ENCODE peak calls at places on chromosomes 6 and 20, in four cellular contexts. One of them, this sample, is unnamed.

GRCh38 chr20:61328906-61329558 is 77.0 kb downstream of the CDH4 start:
- DNase-seq in A673: no peak
- DNase-seq in transverse colon: no peak
- DNase-seq in AG04450: no peak
- DNase-seq in this sample: no peak

GRCh38 chr20:46872315-46873211 is 22.1 kb upstream of the EYA2 start:
- DNase-seq in transverse colon: no peak
- DNase-seq in AG04450: no peak
- DNase-seq in A673: no peak
- DNase-seq in this sample: no peak

GRCh38 chr6:97406633-97407032 is 123.6 kb upstream of the MMS22L start:
- DNase-seq in A673: no peak
- DNase-seq in AG04450: no peak
- DNase-seq in transverse colon: no peak
- DNase-seq in this sample: no peak

GRCh38 chr20:60055740-60056139 is 97.5 kb downstream of the CDH26 start:
- DNase-seq in AG04450: no peak
- DNase-seq in transverse colon: peak
- DNase-seq in A673: peak
- DNase-seq in this sample: no peak

GRCh38 chr6:109420751-109421150 is 19.7 kb downstream of the PPIL6 start:
- DNase-seq in transverse colon: no peak
- DNase-seq in A673: no peak
- DNase-seq in AG04450: no peak
- DNase-seq in this sample: no peak

GRCh38 chr20:62617711-62618483 is 24.4 kb upstream of the SLCO4A1 start:
- DNase-seq in AG04450: no peak
- DNase-seq in transverse colon: peak
- DNase-seq in A673: no peak
- DNase-seq in this sample: no peak

GRCh38 chr20:42945194-42945593 is 244.5 kb downstream of the PTPRT start:
- DNase-seq in transverse colon: no peak
- DNase-seq in A673: no peak
- DNase-seq in AG04450: no peak
- DNase-seq in this sample: no peak

GRCh38 chr6:118844915-118845314 is 49.0 kb upstream of the ASF1A start:
- DNase-seq in AG04450: no peak
- DNase-seq in transverse colon: no peak
- DNase-seq in A673: no peak
- DNase-seq in this sample: no peak

GRCh38 chr20:43322851-43323250 is 133.1 kb upstream of the PTPRT start:
- DNase-seq in A673: peak
- DNase-seq in AG04450: no peak
- DNase-seq in transverse colon: no peak
- DNase-seq in this sample: no peak

DNA sequence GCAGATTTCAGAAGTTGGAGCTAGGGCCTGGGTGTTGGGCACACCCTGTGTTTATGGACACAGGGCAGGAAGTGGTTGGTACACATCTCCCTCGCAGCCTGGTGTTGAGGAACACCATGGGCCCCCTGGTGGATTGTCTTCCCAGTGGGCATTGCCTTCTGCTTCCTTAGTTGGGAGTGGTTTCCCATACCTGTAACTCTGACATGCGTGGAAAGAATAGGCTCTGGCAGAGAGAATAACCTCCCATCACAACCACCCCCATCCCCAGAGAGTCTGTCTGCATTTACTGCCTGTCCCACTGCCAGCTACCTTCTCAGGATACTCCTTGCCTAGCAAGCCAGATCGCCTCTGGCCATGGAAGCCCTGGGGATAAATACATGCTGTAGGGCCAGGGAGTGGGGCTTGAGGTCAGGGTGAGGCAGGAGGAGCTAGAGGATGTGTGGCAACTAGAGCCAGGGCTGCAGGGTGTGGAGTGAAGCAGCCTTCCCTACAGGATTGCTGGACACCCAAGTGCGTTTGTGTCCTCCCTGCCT is 14.7 kb downstream of the LRRC73 start:
- DNase-seq in AG04450: no peak
- DNase-seq in A673: no peak
- DNase-seq in transverse colon: peak
- DNase-seq in this sample: no peak
- TF ChIP-seq CTCF in AG04450: peak
- TF ChIP-seq CTCF in A673: peak
- TF ChIP-seq CTCF in transverse colon: peak
- TF ChIP-seq CTCF in this sample: peak

GRCh38 chr6:159168536-159169192 is 536 bp upstream of the FNDC1 start:
- DNase-seq in A673: no peak
- DNase-seq in transverse colon: peak
- DNase-seq in AG04450: no peak
- DNase-seq in this sample: no peak
- H3K4me3 ChIP-seq in A673: no peak
- H3K4me3 ChIP-seq in transverse colon: no peak
- H3K4me3 ChIP-seq in AG04450: peak
- H3K4me3 ChIP-seq in this sample: peak

DNA sequence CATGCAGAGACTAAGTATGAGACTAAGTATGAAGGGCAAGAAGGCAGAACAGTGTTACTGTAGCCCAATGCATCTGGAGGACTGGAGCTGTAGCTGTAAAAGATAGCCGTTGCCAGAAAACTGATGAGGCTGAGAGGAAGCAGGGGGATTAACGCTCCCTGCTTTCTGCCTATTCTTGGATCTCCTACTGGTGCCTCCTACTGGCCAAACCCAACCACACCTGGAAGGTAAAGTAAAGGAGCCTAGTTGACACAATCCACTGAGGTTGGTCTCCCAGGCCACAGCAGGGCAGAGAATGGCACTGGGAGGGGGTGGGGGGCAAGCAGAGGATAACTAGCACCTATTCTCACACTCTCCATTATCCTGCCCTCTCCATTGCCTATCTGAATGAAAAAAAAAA is 105.0 kb upstream of the MRPS10 start:
- DNase-seq in A673: no peak
- DNase-seq in AG04450: no peak
- DNase-seq in transverse colon: no peak
- DNase-seq in this sample: no peak
- TF ChIP-seq CTCF in A673: no peak
- TF ChIP-seq CTCF in AG04450: no peak
- TF ChIP-seq CTCF in transverse colon: no peak
- TF ChIP-seq CTCF in this sample: no peak

GRCh38 chr6:88538130-88538706 is 372.1 kb upstream of the CNR1 start:
- DNase-seq in transverse colon: no peak
- DNase-seq in A673: peak
- DNase-seq in AG04450: no peak
- DNase-seq in this sample: no peak
- H3K4me3 ChIP-seq in transverse colon: no peak
- H3K4me3 ChIP-seq in A673: no peak
- H3K4me3 ChIP-seq in AG04450: no peak
- H3K4me3 ChIP-seq in this sample: no peak